ENCODE peak calls at places on chromosomes 1 and 21, in six cellular contexts. H is psoas muscle, X is Panc1, Z is heart right ventricle, G is lower lobe of right lung, C is thoracic aorta. M is an unnamed sample.

GRCh38 chr1:45679123-45679522 is 7.2 kb downstream of the GPBP1L1 start:
- DNase-seq in H (no peak), X (no peak), Z (no peak), G (no peak), C (no peak), M (no peak)

GRCh38 chr1:83692524-83693336 is 306.2 kb downstream of the TTLL7 start:
- DNase-seq in H (no peak), X (no peak), Z (no peak), G (no peak), C (no peak), M (no peak)

GRCh38 chr1:69648486-69648885 is 80.8 kb downstream of the LRRC7 start:
- DNase-seq in H (no peak), X (no peak), Z (no peak), G (no peak), C (no peak), M (no peak)

GRCh38 chr1:42934541-42935312 is 23.9 kb downstream of the SLC2A1 start:
- DNase-seq in H (no peak), X (no peak), Z (no peak), G (no peak), C (no peak), M (no peak)

GRCh38 chr1:160672789-160673695 is 26.2 kb upstream of the SLAMF1 start:
- DNase-seq in H (no peak), X (no peak), Z (no peak), G (no peak), C (no peak), M (no peak)

GRCh38 chr1:9724706-9725476 is 73.4 kb downstream of the PIK3CD start:
- DNase-seq in H (peak), X (peak), Z (peak), G (peak), C (no peak), M (no peak)

GRCh38 chr1:161013591-161014513 is 7.1 kb downstream of the F11R start:
- DNase-seq in H (peak), X (no peak), Z (peak), G (peak), C (peak), M (peak)

GRCh38 chr1:50917796-50918137 is 42.3 kb downstream of the FAF1 start:
- DNase-seq in H (no peak), X (no peak), Z (no peak), G (no peak), C (no peak), M (no peak)

GRCh38 chr1:230204852-230205251 is 137.8 kb downstream of the GALNT2 start:
- DNase-seq in H (no peak), X (no peak), Z (no peak), G (peak), C (no peak), M (no peak)

GRCh38 chr1:247324913-247325312 is 6.8 kb downstream of the ZNF496 start:
- DNase-seq in H (no peak), X (no peak), Z (no peak), G (no peak), C (no peak), M (no peak)

GRCh38 chr21:31470896-31471694 is 127.0 kb upstream of the TIAM1 start:
- DNase-seq in H (no peak), X (no peak), Z (no peak), G (no peak), C (no peak), M (no peak)

GRCh38 chr1:55478742-55479141 is 263.6 kb upstream of the USP24 start:
- DNase-seq in H (no peak), X (no peak), Z (no peak), G (no peak), C (no peak), M (no peak)

GRCh38 chr1:63772201-63772600 is 1.6 kb upstream of the ROR1 start:
- DNase-seq in H (no peak), X (no peak), Z (no peak), G (no peak), C (no peak), M (no peak)

GRCh38 chr21:25636727-25637126 is 2.3 kb upstream of the JAM2 start:
- DNase-seq in H (no peak), X (no peak), Z (no peak), G (no peak), C (no peak), M (no peak)

GRCh38 chr1:178238722-178239510 is 145.0 kb downstream of the RASAL2 start:
- DNase-seq in H (no peak), X (peak), Z (no peak), G (no peak), C (no peak), M (no peak)

GRCh38 chr21:14890141-14890540 is 174.7 kb downstream of the NRIP1 start:
- DNase-seq in H (no peak), X (no peak), Z (no peak), G (no peak), C (no peak), M (no peak)

GRCh38 chr1:33001282-33001681 is 35.4 kb downstream of the AK2 start:
- DNase-seq in H (no peak), X (no peak), Z (no peak), G (no peak), C (no peak), M (no peak)

GRCh38 chr1:115467196-115467595 is 129.1 kb upstream of the NGF start:
- DNase-seq in H (no peak), X (no peak), Z (no peak), G (no peak), C (no peak), M (no peak)

GRCh38 chr1:92476071-92476607 is 10.6 kb downstream of the GFI1 start:
- DNase-seq in H (no peak), X (no peak), Z (no peak), G (no peak), C (no peak), M (no peak)

GRCh38 chr1:75791022-75791421 is 5.0 kb downstream of the RABGGTB start:
- DNase-seq in H (no peak), X (no peak), Z (no peak), G (no peak), C (no peak), M (no peak)
- H3K27ac ChIP-seq in H (peak), X (peak), Z (no peak), G (peak), C (no peak), M (no peak)

DNA sequence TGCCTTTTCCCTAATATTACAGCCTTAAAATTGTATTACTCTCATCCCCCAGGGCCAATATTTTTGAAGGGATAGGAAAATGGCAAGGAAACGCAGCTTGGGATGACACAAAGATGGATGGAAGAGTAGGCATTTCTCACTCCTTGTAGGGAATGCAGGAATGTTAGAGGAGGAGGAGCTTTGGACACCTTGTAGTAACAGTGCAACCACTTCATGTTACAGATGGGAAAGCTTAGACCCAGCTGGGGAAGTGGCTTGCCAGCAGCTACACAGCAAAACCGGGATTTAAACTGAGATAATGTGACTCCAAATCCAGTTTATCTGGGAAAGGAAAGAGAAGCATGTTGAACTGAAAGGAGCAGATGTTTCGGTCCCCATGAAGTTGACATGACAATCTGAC is 473.7 kb upstream of the DAB1 start:
- DNase-seq in H (no peak), X (no peak), Z (no peak), G (no peak), C (no peak), M (no peak)
- TF ChIP-seq CTCF in H (no peak), X (no peak), Z (no peak), G (no peak), C (no peak), M (no peak)

GRCh38 chr1:220894924-220895256 is 15.6 kb downstream of the HLX start:
- DNase-seq in H (no peak), X (no peak), Z (no peak), G (no peak), C (no peak), M (no peak)
- H3K4me3 ChIP-seq in H (no peak), X (no peak), Z (no peak), G (no peak), C (no peak), M (peak)

GRCh38 chr1:248757784-248758195 is 2.2 kb upstream of the LYPD8 start:
- DNase-seq in H (no peak), X (no peak), Z (no peak), G (no peak), C (no peak), M (no peak)
- H3K27ac ChIP-seq in H (no peak), X (no peak), Z (no peak), G (no peak), C (no peak), M (no peak)

GRCh38 chr1:77565321-77565720 is 117.1 kb downstream of the ZZZ3 start:
- DNase-seq in H (no peak), X (no peak), Z (no peak), G (no peak), C (no peak), M (no peak)
- TF ChIP-seq CTCF in H (no peak), X (no peak), Z (no peak), G (no peak), C (no peak), M (no peak)

DNA sequence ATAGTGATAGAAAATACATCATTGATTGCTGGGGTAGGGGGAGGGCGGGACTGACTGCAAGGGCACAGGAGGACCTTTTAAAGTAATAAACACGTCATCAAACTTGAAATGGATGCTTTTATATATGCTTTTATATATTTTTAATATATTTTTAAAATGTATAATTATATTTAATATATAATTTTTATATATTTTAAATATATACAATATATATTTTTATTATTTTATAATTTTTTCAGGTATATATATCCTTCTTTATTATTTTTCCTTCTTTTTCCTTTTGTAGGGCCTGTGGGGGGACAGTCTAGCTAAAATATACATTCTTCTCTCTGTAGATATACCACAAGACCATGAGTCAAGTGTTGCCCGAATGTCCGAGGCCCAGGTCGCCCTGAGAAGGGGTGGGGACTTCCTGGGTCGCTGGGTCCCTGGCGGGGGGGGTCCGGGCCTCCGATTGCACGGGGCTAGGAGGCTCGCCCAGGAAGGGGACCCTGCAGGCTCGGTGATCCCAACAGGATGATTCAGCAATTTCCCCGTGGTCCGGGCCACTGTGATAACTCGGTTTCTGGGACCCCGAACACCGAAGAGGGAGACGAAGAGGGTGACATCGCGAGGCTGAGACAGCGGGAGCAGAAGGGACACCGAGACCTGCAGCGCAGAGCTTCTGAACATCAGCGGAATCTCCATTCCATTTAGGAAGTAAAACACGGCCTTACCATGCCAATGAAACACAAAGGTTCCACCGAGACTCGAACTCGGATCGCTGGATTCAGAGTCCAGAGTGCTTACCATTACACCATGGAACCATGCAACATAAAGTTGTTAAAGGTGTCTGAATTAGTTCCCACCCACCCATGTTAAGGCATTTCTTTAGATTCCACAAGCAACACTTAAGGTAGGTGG is 112.5 kb upstream of the NBPF11 start:
- DNase-seq in H (no peak), X (peak), Z (no peak), G (no peak), C (no peak), M (no peak)
- H3K4me3 ChIP-seq in H (no peak), X (peak), Z (no peak), G (no peak), C (peak), M (peak)

DNA sequence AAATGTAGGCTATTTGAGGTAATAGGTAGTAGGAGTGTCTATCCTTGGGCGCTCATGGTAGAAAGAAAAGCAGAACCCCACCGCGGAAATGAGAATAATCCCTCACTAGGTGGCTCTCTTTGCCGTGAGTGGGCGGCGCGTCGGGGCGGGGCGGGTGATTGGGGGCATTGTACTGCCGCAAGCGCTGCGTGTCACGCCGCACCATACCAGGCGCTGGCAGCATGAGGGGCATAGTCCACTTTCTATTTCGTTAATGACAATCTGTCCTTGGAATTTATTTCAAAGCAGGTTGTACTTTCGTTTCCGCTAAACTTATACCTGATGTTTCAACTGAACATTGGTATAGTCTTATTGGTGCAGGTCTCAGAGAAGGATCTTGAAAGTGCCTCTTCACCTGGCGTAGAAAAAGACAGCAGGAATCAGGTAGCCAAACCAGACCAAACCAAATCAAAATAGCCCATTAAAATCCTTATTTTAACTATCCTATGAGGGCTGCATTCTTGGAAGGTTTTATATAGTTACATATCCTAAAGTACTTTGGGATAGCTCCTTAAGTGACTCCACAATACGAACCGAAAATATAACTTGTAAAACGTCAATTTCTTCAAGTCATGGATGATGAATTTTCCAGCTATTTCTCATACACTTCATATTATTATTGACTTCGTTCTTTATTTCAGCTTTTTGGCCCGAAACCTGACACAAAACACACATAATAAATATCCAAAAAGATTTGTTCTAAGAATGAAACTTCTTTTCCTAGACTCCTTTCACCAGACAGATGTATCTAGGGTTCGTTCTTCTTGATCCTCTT is 1.9 kb upstream of the SMG7 start:
- DNase-seq in H (peak), X (peak), Z (peak), G (peak), C (peak), M (peak)
- H3K27ac ChIP-seq in H (peak), X (peak), Z (peak), G (peak), C (peak), M (peak)

GRCh38 chr1:228081578-228082259 is 789 bp upstream of the ARF1 start:
- DNase-seq in H (peak), X (no peak), Z (no peak), G (peak), C (no peak), M (no peak)

GRCh38 chr1:228081144-228081543 is 1.4 kb upstream of the ARF1 start:
- DNase-seq in H (peak), X (no peak), Z (no peak), G (peak), C (no peak), M (no peak)

GRCh38 chr1:228082975-228083870 is 715 bp downstream of the ARF1 start:
- DNase-seq in H (peak), X (no peak), Z (peak), G (peak), C (no peak), M (no peak)

GRCh38 chr1:228083871-228084278 is 1.4 kb downstream of the ARF1 start:
- DNase-seq in H (peak), X (no peak), Z (no peak), G (peak), C (no peak), M (no peak)

DNA sequence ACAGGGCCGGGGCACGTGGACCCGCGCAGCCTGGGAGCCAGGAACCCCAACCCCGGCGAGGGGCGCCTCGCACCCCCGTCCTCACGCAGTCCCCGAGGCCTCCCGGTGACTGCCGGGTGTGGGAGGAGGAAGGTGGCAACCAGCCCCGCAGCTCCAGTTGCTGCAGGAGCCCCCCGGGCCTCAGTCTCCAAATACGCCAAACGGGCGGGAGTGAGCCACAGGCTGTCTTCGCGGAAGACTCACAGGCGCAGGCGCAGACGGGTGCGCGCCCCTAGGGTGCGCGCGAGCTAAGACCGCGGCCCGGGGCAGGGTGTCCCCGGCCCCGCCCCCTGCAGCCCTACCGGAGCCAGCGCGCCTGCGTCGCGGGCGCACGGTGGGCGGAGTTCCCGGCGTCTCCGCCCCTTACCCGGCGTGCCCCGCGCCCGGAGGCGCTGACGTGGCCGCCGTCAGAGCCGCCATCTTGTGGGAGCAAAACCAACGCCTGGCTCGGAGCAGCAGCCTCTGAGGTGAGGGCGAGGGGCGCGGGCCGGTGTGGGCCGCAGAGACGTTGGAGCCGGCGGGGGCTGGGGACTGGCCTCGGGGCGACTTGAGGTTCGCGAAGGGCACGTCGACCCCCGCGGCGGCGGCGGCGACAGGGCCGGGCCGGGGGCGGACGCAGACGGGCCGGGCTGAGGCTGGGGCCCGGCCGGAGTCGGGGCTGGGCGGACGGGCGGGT is at the start of gene ARF1:
- DNase-seq in H (peak), X (peak), Z (peak), G (peak), C (peak), M (peak)
- TF ChIP-seq CTCF in H (no peak), X (no peak), Z (no peak), G (peak), C (peak), M (peak)

GRCh38 chr1:224831501-224831900 is 98.0 kb upstream of the DNAH14 start:
- DNase-seq in H (no peak), X (no peak), Z (no peak), G (no peak), C (no peak), M (no peak)
- H3K4me3 ChIP-seq in H (no peak), X (no peak), Z (no peak), G (no peak), C (no peak), M (no peak)

GRCh38 chr1:155140630-155140953 is 261 bp upstream of the DPM3 start:
- DNase-seq in H (no peak), X (no peak), Z (no peak), G (no peak), C (no peak), M (no peak)
- H3K27ac ChIP-seq in H (peak), X (peak), Z (peak), G (peak), C (peak), M (peak)

M was measured in dorsolateral prefrontal cortex.